ENCODE peak calls at places on chromosomes 3 and 15, in nine cellular contexts. A is stimulated activated CD4-positive, alpha-beta T cell treated with anti-CD3 and anti-CD28 coated beads, Interleukin-2, amount 100 ng/mL, for 48 hours; J is fibroblast of the aortic adventitia; W is activated CD4-positive, alpha-beta T cell treated with anti-CD3 and anti-CD28 coated beads, Interleukin-2, amount 50 U/mL, for 1 hour; O is RCC 7860; S is HuH-7; T is posterior cingulate gyrus; R is nephron progenitor cell; B is NCI-H1417. C is an unnamed sample.

GRCh38 chr15:93973287-93973686 is 258.1 kb upstream of the MCTP2 start:
- DNase-seq in A (no peak), W (no peak), R (no peak), T (no peak), S (no peak), O (no peak), J (no peak), B (no peak), C (no peak)

GRCh38 chr15:84992157-84992940 is 10.7 kb downstream of the PDE8A start:
- DNase-seq in A (peak), T (no peak), B (no peak), R (no peak), W (peak), O (peak), J (peak), S (no peak), C (no peak)

GRCh38 chr15:98850991-98851776 is 156.4 kb downstream of the PGPEP1L start:
- DNase-seq in W (peak), B (peak), R (peak), A (peak), T (peak), O (peak), J (peak), S (peak), C (peak)

GRCh38 chr3:129278970-129279906 is 568 bp downstream of the HMCES start:
- DNase-seq in A (peak), J (peak), W (peak), B (no peak), S (peak), T (peak), O (peak), R (peak), C (no peak)

GRCh38 chr3:67292356-67293225 is 294.5 kb downstream of the KBTBD8 start:
- DNase-seq in A (no peak), J (peak), T (no peak), W (no peak), R (no peak), B (no peak), O (no peak), S (no peak), C (no peak)

GRCh38 chr3:139284221-139284620 is 59.6 kb upstream of the MRPS22 start:
- DNase-seq in B (no peak), S (no peak), R (no peak), T (peak), O (no peak), J (peak), W (no peak), A (no peak), C (no peak)

GRCh38 chr3:42345811-42346210 is 64.6 kb downstream of the LYZL4 start:
- DNase-seq in B (no peak), S (no peak), O (no peak), T (no peak), J (no peak), W (no peak), R (no peak), A (no peak), C (no peak)

GRCh38 chr15:31367730-31368344 is 41.2 kb downstream of the KLF13 start:
- DNase-seq in B (no peak), O (no peak), T (no peak), W (no peak), R (no peak), J (no peak), S (no peak), A (no peak), C (no peak)

GRCh38 chr3:112405845-112406244 is 72.9 kb downstream of the CD200 start:
- DNase-seq in J (no peak), R (no peak), B (no peak), T (no peak), S (no peak), O (peak), W (no peak), A (no peak), C (no peak)

GRCh38 chr15:55897560-55898336 is 95.7 kb downstream of the NEDD4 start:
- DNase-seq in O (peak), J (peak), A (no peak), W (no peak), T (peak), S (peak), R (peak), B (peak), C (peak)

GRCh38 chr3:26703519-26703918 is 80.9 kb downstream of the LRRC3B start:
- DNase-seq in A (no peak), B (no peak), R (no peak), O (no peak), T (no peak), W (no peak), J (no peak), S (no peak), C (no peak)

GRCh38 chr3:124964432-124964831 is 29.9 kb upstream of the MUC13 start:
- DNase-seq in W (no peak), B (no peak), R (no peak), A (no peak), S (no peak), T (no peak), J (peak), O (no peak), C (no peak)

GRCh38 chr3:39187372-39188155 is 4.8 kb downstream of the XIRP1 start:
- DNase-seq in O (no peak), S (no peak), B (no peak), A (no peak), T (no peak), J (no peak), R (no peak), W (no peak), C (no peak)

GRCh38 chr3:140223631-140224030 is 288.6 kb downstream of the CLSTN2 start:
- DNase-seq in J (peak), R (no peak), O (peak), B (no peak), T (no peak), A (no peak), S (no peak), W (no peak), C (no peak)

GRCh38 chr3:121834079-121834730 is 655 bp downstream of the IQCB1 start:
- DNase-seq in S (peak), R (peak), B (no peak), T (no peak), W (no peak), J (no peak), A (peak), O (no peak), C (no peak)

GRCh38 chr3:194877311-194878119 is 191.8 kb downstream of the FAM43A start:
- DNase-seq in S (no peak), A (no peak), R (no peak), B (no peak), J (peak), O (no peak), T (no peak), W (no peak), C (no peak)

GRCh38 chr15:91908401-91908800 is 54.9 kb downstream of the SLCO3A1 start:
- DNase-seq in T (no peak), A (no peak), B (no peak), J (peak), R (no peak), W (no peak), O (peak), S (no peak), C (no peak)

GRCh38 chr3:52085883-52086282 is 29.5 kb upstream of the DUSP7 start:
- DNase-seq in A (no peak), R (no peak), O (no peak), B (no peak), S (no peak), W (no peak), T (no peak), J (no peak), C (no peak)

GRCh38 chr3:197559662-197560061 is 3.9 kb upstream of the BDH1 start:
- DNase-seq in S (no peak), J (no peak), R (no peak), O (no peak), A (no peak), W (no peak), T (no peak), B (no peak), C (no peak)

GRCh38 chr15:85335193-85335939 is 45.0 kb upstream of the AKAP13 start:
- DNase-seq in T (no peak), J (no peak), S (peak), R (no peak), A (no peak), O (no peak), W (no peak), B (no peak), C (no peak)

GRCh38 chr3:56806407-56806806 is 4.7 kb upstream of the ARHGEF3 start:
- DNase-seq in O (no peak), T (peak), S (no peak), A (no peak), W (no peak), J (no peak), R (no peak), B (no peak), C (peak)

GRCh38 chr3:47578119-47578630 is 490 bp downstream of the CSPG5 start:
- DNase-seq in T (peak), B (no peak), S (peak), O (no peak), J (no peak), R (peak), A (peak), W (peak), C (peak)

GRCh38 chr3:37701729-37702128 is 160.0 kb upstream of the CTDSPL start:
- DNase-seq in A (no peak), R (no peak), B (no peak), W (no peak), O (no peak), S (no peak), J (no peak), T (no peak), C (no peak)